ENCODE peak calls at places on chromosomes 1 and 21, in six cellular contexts. One of them, this sample, is unnamed. For H3K27me3, the result is how much of the 10 kb centered on the place peaks cover.

GRCh38 chr1:216721878-216722277 is 1.4 kb downstream of the ESRRG start:
- DNase-seq in GM23248: no peak
- DNase-seq in thoracic aorta: no peak
- DNase-seq in MM.1S: peak
- DNase-seq in left ventricle myocardium inferior: no peak
- DNase-seq in neural progenitor cell: no peak
- DNase-seq in this sample: no peak

GRCh38 chr1:179025975-179026812 is 500 bp downstream of the FAM20B start:
- DNase-seq in GM23248: peak
- DNase-seq in thoracic aorta: no peak
- DNase-seq in MM.1S: peak
- DNase-seq in left ventricle myocardium inferior: peak
- DNase-seq in neural progenitor cell: peak
- DNase-seq in this sample: peak

GRCh38 chr1:50308883-50309282 is 114.4 kb downstream of the DMRTA2 start:
- DNase-seq in GM23248: peak
- DNase-seq in thoracic aorta: no peak
- DNase-seq in MM.1S: peak
- DNase-seq in left ventricle myocardium inferior: no peak
- DNase-seq in neural progenitor cell: peak
- DNase-seq in this sample: peak

GRCh38 chr1:167054531-167054930 is 35.6 kb downstream of the GPA33 start:
- DNase-seq in GM23248: no peak
- DNase-seq in thoracic aorta: no peak
- DNase-seq in MM.1S: no peak
- DNase-seq in left ventricle myocardium inferior: no peak
- DNase-seq in neural progenitor cell: no peak
- DNase-seq in this sample: no peak

GRCh38 chr1:228999776-229000175 is 264.5 kb downstream of the RHOU start:
- DNase-seq in GM23248: no peak
- DNase-seq in thoracic aorta: no peak
- DNase-seq in MM.1S: no peak
- DNase-seq in left ventricle myocardium inferior: no peak
- DNase-seq in neural progenitor cell: no peak
- DNase-seq in this sample: no peak

GRCh38 chr1:179091691-179092165 is 9.9 kb downstream of the TOR3A start:
- DNase-seq in GM23248: peak
- DNase-seq in thoracic aorta: no peak
- DNase-seq in MM.1S: no peak
- DNase-seq in left ventricle myocardium inferior: peak
- DNase-seq in neural progenitor cell: no peak
- DNase-seq in this sample: no peak

GRCh38 chr1:6822530-6823359 is 37.5 kb downstream of the CAMTA1 start:
- DNase-seq in GM23248: no peak
- DNase-seq in thoracic aorta: no peak
- DNase-seq in MM.1S: peak
- DNase-seq in left ventricle myocardium inferior: no peak
- DNase-seq in neural progenitor cell: no peak
- DNase-seq in this sample: no peak

GRCh38 chr1:21901473-21901847 is 35.6 kb downstream of the HSPG2 start:
- DNase-seq in GM23248: peak
- DNase-seq in thoracic aorta: peak
- DNase-seq in MM.1S: no peak
- DNase-seq in left ventricle myocardium inferior: peak
- DNase-seq in neural progenitor cell: peak
- DNase-seq in this sample: no peak

GRCh38 chr1:54816951-54817350 is 15.8 kb upstream of the TTC22 start:
- DNase-seq in GM23248: no peak
- DNase-seq in thoracic aorta: no peak
- DNase-seq in MM.1S: no peak
- DNase-seq in left ventricle myocardium inferior: no peak
- DNase-seq in neural progenitor cell: no peak
- DNase-seq in this sample: no peak

GRCh38 chr1:40783001-40783905 is at the start of gene KCNQ4:
- DNase-seq in GM23248: peak
- DNase-seq in thoracic aorta: no peak
- DNase-seq in MM.1S: no peak
- DNase-seq in left ventricle myocardium inferior: peak
- DNase-seq in neural progenitor cell: peak
- DNase-seq in this sample: no peak

GRCh38 chr1:48418742-48419141 is 53.3 kb downstream of the SPATA6 start:
- DNase-seq in GM23248: no peak
- DNase-seq in thoracic aorta: no peak
- DNase-seq in MM.1S: no peak
- DNase-seq in left ventricle myocardium inferior: no peak
- DNase-seq in neural progenitor cell: no peak
- DNase-seq in this sample: no peak

GRCh38 chr1:12170263-12170671 is 3.5 kb downstream of the TNFRSF1B start:
- DNase-seq in GM23248: no peak
- DNase-seq in thoracic aorta: no peak
- DNase-seq in MM.1S: no peak
- DNase-seq in left ventricle myocardium inferior: no peak
- DNase-seq in neural progenitor cell: no peak
- DNase-seq in this sample: no peak

GRCh38 chr21:29056538-29057050 is 16.9 kb downstream of the CCT8 start:
- DNase-seq in GM23248: peak
- DNase-seq in thoracic aorta: no peak
- DNase-seq in MM.1S: no peak
- DNase-seq in left ventricle myocardium inferior: no peak
- DNase-seq in neural progenitor cell: no peak
- DNase-seq in this sample: no peak

GRCh38 chr1:7385471-7386225 is 385.4 kb upstream of the VAMP3 start:
- DNase-seq in GM23248: no peak
- DNase-seq in thoracic aorta: no peak
- DNase-seq in MM.1S: no peak
- DNase-seq in left ventricle myocardium inferior: peak
- DNase-seq in neural progenitor cell: no peak
- DNase-seq in this sample: no peak

GRCh38 chr1:27575861-27576331 is 28.0 kb downstream of the AHDC1 start:
- DNase-seq in GM23248: peak
- DNase-seq in thoracic aorta: no peak
- DNase-seq in MM.1S: peak
- DNase-seq in left ventricle myocardium inferior: peak
- DNase-seq in neural progenitor cell: peak
- DNase-seq in this sample: no peak

GRCh38 chr1:2271841-2272655 is 43.9 kb downstream of the SKI start:
- DNase-seq in GM23248: no peak
- DNase-seq in thoracic aorta: no peak
- DNase-seq in MM.1S: no peak
- DNase-seq in left ventricle myocardium inferior: no peak
- DNase-seq in neural progenitor cell: peak
- DNase-seq in this sample: no peak

GRCh38 chr1:202592141-202592540 is 118.1 kb downstream of the SYT2 start:
- DNase-seq in GM23248: peak
- DNase-seq in thoracic aorta: no peak
- DNase-seq in MM.1S: no peak
- DNase-seq in left ventricle myocardium inferior: no peak
- DNase-seq in neural progenitor cell: no peak
- DNase-seq in this sample: no peak

GRCh38 chr1:219174672-219175564 is 1.2 kb downstream of the LYPLAL1 start:
- DNase-seq in GM23248: peak
- DNase-seq in thoracic aorta: no peak
- DNase-seq in MM.1S: peak
- DNase-seq in left ventricle myocardium inferior: no peak
- DNase-seq in neural progenitor cell: peak
- DNase-seq in this sample: peak

GRCh38 chr1:30527511-30528140 is 195.8 kb downstream of the MATN1 start:
- DNase-seq in GM23248: peak
- DNase-seq in thoracic aorta: no peak
- DNase-seq in MM.1S: no peak
- DNase-seq in left ventricle myocardium inferior: peak
- DNase-seq in neural progenitor cell: no peak
- DNase-seq in this sample: no peak

GRCh38 chr1:150895618-150896017 is 8.7 kb downstream of the CTXND2 start:
- DNase-seq in GM23248: peak
- DNase-seq in thoracic aorta: no peak
- DNase-seq in MM.1S: no peak
- DNase-seq in left ventricle myocardium inferior: no peak
- DNase-seq in neural progenitor cell: no peak
- DNase-seq in this sample: no peak

GRCh38 chr1:52550447-52550846 is 2.4 kb downstream of the TUT4 start:
- DNase-seq in GM23248: no peak
- DNase-seq in thoracic aorta: no peak
- DNase-seq in MM.1S: no peak
- DNase-seq in left ventricle myocardium inferior: no peak
- DNase-seq in neural progenitor cell: no peak
- DNase-seq in this sample: no peak

GRCh38 chr1:36922593-36923251 is 111.6 kb downstream of the GRIK3 start:
- DNase-seq in GM23248: no peak
- DNase-seq in thoracic aorta: no peak
- DNase-seq in MM.1S: no peak
- DNase-seq in left ventricle myocardium inferior: no peak
- DNase-seq in neural progenitor cell: no peak
- DNase-seq in this sample: no peak

GRCh38 chr1:183892351-183892793 is 87.5 kb downstream of the RGL1 start:
- DNase-seq in GM23248: no peak
- DNase-seq in thoracic aorta: no peak
- DNase-seq in MM.1S: no peak
- DNase-seq in left ventricle myocardium inferior: no peak
- DNase-seq in neural progenitor cell: no peak
- DNase-seq in this sample: no peak

GRCh38 chr1:227066999-227067398 is 126.9 kb downstream of the COQ8A start:
- DNase-seq in GM23248: no peak
- DNase-seq in thoracic aorta: no peak
- DNase-seq in MM.1S: no peak
- DNase-seq in left ventricle myocardium inferior: no peak
- DNase-seq in neural progenitor cell: no peak
- DNase-seq in this sample: no peak

GRCh38 chr1:237879195-237879594 is 11.5 kb downstream of the ZP4 start:
- DNase-seq in GM23248: no peak
- DNase-seq in thoracic aorta: no peak
- DNase-seq in MM.1S: no peak
- DNase-seq in left ventricle myocardium inferior: no peak
- DNase-seq in neural progenitor cell: no peak
- DNase-seq in this sample: no peak

GRCh38 chr1:192171123-192171522 is 12.9 kb downstream of the RGS18 start:
- DNase-seq in GM23248: no peak
- DNase-seq in thoracic aorta: no peak
- DNase-seq in MM.1S: no peak
- DNase-seq in left ventricle myocardium inferior: no peak
- DNase-seq in neural progenitor cell: no peak
- DNase-seq in this sample: no peak

GRCh38 chr1:235735630-235736029 is 86.0 kb upstream of the GNG4 start:
- DNase-seq in GM23248: peak
- DNase-seq in thoracic aorta: no peak
- DNase-seq in MM.1S: no peak
- DNase-seq in left ventricle myocardium inferior: no peak
- DNase-seq in neural progenitor cell: no peak
- DNase-seq in this sample: no peak

GRCh38 chr1:56423716-56424115 is 155.6 kb downstream of the PLPP3 start:
- DNase-seq in GM23248: no peak
- DNase-seq in thoracic aorta: no peak
- DNase-seq in MM.1S: no peak
- DNase-seq in left ventricle myocardium inferior: no peak
- DNase-seq in neural progenitor cell: no peak
- DNase-seq in this sample: no peak

GRCh38 chr1:56424744-56425493 is 154.4 kb downstream of the PLPP3 start:
- DNase-seq in GM23248: peak
- DNase-seq in thoracic aorta: peak
- DNase-seq in MM.1S: no peak
- DNase-seq in left ventricle myocardium inferior: peak
- DNase-seq in neural progenitor cell: peak
- DNase-seq in this sample: no peak

GRCh38 chr1:56425494-56425860 is 153.9 kb downstream of the PLPP3 start:
- DNase-seq in GM23248: no peak
- DNase-seq in thoracic aorta: no peak
- DNase-seq in MM.1S: no peak
- DNase-seq in left ventricle myocardium inferior: no peak
- DNase-seq in neural progenitor cell: no peak
- DNase-seq in this sample: no peak

GRCh38 chr1:56429288-56429687 is 150.1 kb downstream of the PLPP3 start:
- DNase-seq in GM23248: no peak
- DNase-seq in thoracic aorta: no peak
- DNase-seq in MM.1S: no peak
- DNase-seq in left ventricle myocardium inferior: no peak
- DNase-seq in neural progenitor cell: no peak
- DNase-seq in this sample: no peak

GRCh38 chr1:56426587-56426986 is 152.8 kb downstream of the PLPP3 start:
- DNase-seq in GM23248: no peak
- DNase-seq in thoracic aorta: no peak
- DNase-seq in MM.1S: no peak
- DNase-seq in left ventricle myocardium inferior: no peak
- DNase-seq in neural progenitor cell: no peak
- DNase-seq in this sample: no peak
- H3K27me3 ChIP-seq in GM23248: under half
- H3K27me3 ChIP-seq in thoracic aorta: under half
- H3K27me3 ChIP-seq in MM.1S: under half
- H3K27me3 ChIP-seq in left ventricle myocardium inferior: under half
- H3K27me3 ChIP-seq in neural progenitor cell: under half
- H3K27me3 ChIP-seq in this sample: under half

GRCh38 chr1:193417945-193418744 is 231.7 kb upstream of the B3GALT2 start:
- DNase-seq in GM23248: peak
- DNase-seq in thoracic aorta: no peak
- DNase-seq in MM.1S: peak
- DNase-seq in left ventricle myocardium inferior: no peak
- DNase-seq in neural progenitor cell: no peak
- DNase-seq in this sample: peak
- H3K4me3 ChIP-seq in GM23248: peak
- H3K4me3 ChIP-seq in thoracic aorta: peak
- H3K4me3 ChIP-seq in MM.1S: no peak
- H3K4me3 ChIP-seq in left ventricle myocardium inferior: peak
- H3K4me3 ChIP-seq in neural progenitor cell: no peak
- H3K4me3 ChIP-seq in this sample: peak

GRCh38 chr21:45600248-45600647 is 43.3 kb upstream of the PCBP3 start:
- DNase-seq in GM23248: no peak
- DNase-seq in thoracic aorta: no peak
- DNase-seq in MM.1S: no peak
- DNase-seq in left ventricle myocardium inferior: no peak
- DNase-seq in neural progenitor cell: no peak
- DNase-seq in this sample: no peak

GRCh38 chr21:45598109-45598508 is 45.4 kb upstream of the PCBP3 start:
- DNase-seq in GM23248: no peak
- DNase-seq in thoracic aorta: no peak
- DNase-seq in MM.1S: no peak
- DNase-seq in left ventricle myocardium inferior: no peak
- DNase-seq in neural progenitor cell: no peak
- DNase-seq in this sample: no peak

GRCh38 chr21:45599146-45599581 is 44.4 kb upstream of the PCBP3 start:
- DNase-seq in GM23248: no peak
- DNase-seq in thoracic aorta: no peak
- DNase-seq in MM.1S: no peak
- DNase-seq in left ventricle myocardium inferior: no peak
- DNase-seq in neural progenitor cell: no peak
- DNase-seq in this sample: no peak

GRCh38 chr21:45596704-45597318 is 46.7 kb upstream of the PCBP3 start:
- DNase-seq in GM23248: peak
- DNase-seq in thoracic aorta: no peak
- DNase-seq in MM.1S: peak
- DNase-seq in left ventricle myocardium inferior: peak
- DNase-seq in neural progenitor cell: peak
- DNase-seq in this sample: peak

GRCh38 chr21:45598666-45599065 is 44.9 kb upstream of the PCBP3 start:
- DNase-seq in GM23248: no peak
- DNase-seq in thoracic aorta: no peak
- DNase-seq in MM.1S: no peak
- DNase-seq in left ventricle myocardium inferior: no peak
- DNase-seq in neural progenitor cell: no peak
- DNase-seq in this sample: no peak
- H3K27me3 ChIP-seq in GM23248: under half
- H3K27me3 ChIP-seq in thoracic aorta: under half
- H3K27me3 ChIP-seq in MM.1S: half or more
- H3K27me3 ChIP-seq in left ventricle myocardium inferior: half or more
- H3K27me3 ChIP-seq in neural progenitor cell: under half
- H3K27me3 ChIP-seq in this sample: under half

GRCh38 chr21:38434913-38435533 is 63.3 kb downstream of the ERG start:
- DNase-seq in GM23248: peak
- DNase-seq in thoracic aorta: peak
- DNase-seq in MM.1S: no peak
- DNase-seq in left ventricle myocardium inferior: no peak
- DNase-seq in neural progenitor cell: no peak
- DNase-seq in this sample: no peak
- H3K4me3 ChIP-seq in GM23248: peak
- H3K4me3 ChIP-seq in thoracic aorta: peak
- H3K4me3 ChIP-seq in MM.1S: peak
- H3K4me3 ChIP-seq in left ventricle myocardium inferior: peak
- H3K4me3 ChIP-seq in neural progenitor cell: no peak
- H3K4me3 ChIP-seq in this sample: no peak